ENCODE peak calls at places on chromosomes 3 and 15, in six cellular contexts. V, N, D, H, G and U are unnamed samples.

GRCh38 chr3:16923112-16923511 is 38.4 kb downstream of the PLCL2 start:
- DNase-seq in H (no peak), N (no peak), D (no peak), V (no peak), G (no peak), U (no peak)

GRCh38 chr15:79243723-79244122 is 38.8 kb upstream of the ANKRD34C start:
- DNase-seq in V (peak), G (no peak), D (no peak), N (no peak), H (no peak), U (no peak)

GRCh38 chr3:140664111-140664510 is 13.8 kb upstream of the TRIM42 start:
- DNase-seq in N (no peak), V (no peak), H (no peak), D (no peak), G (no peak), U (no peak)

GRCh38 chr3:17645074-17645698 is 97.2 kb downstream of the TBC1D5 start:
- DNase-seq in G (no peak), H (peak), N (peak), D (no peak), V (no peak), U (no peak)

GRCh38 chr3:52481819-52482521 is 13.2 kb upstream of the STAB1 start:
- DNase-seq in D (peak), N (peak), G (no peak), H (peak), V (peak), U (no peak)

GRCh38 chr3:196008387-196008786 is 73.5 kb downstream of the TFRC start:
- DNase-seq in H (no peak), N (no peak), D (no peak), G (no peak), V (no peak), U (no peak)

GRCh38 chr3:10522646-10523303 is 17.4 kb upstream of the ATP2B2 start:
- DNase-seq in D (no peak), G (no peak), V (no peak), N (no peak), H (no peak), U (no peak)

GRCh38 chr3:97990624-97991277 is 18.5 kb upstream of the RIOX2 start:
- DNase-seq in D (no peak), G (no peak), H (no peak), N (no peak), V (no peak), U (no peak)

GRCh38 chr15:78075490-78076230 is 1.9 kb downstream of the TBC1D2B start:
- DNase-seq in V (no peak), G (no peak), D (no peak), N (peak), H (peak), U (no peak)

GRCh38 chr3:67986703-67987102 is 332.3 kb upstream of the SUCLG2 start:
- DNase-seq in G (no peak), N (no peak), H (no peak), D (no peak), V (no peak), U (no peak)

GRCh38 chr15:74333662-74334061 is 33.8 kb downstream of the CYP11A1 start:
- DNase-seq in H (no peak), D (no peak), V (no peak), G (no peak), N (no peak), U (no peak)

GRCh38 chr15:44593042-44593736 is 56.2 kb downstream of the EIF3J start:
- DNase-seq in G (no peak), N (peak), D (no peak), H (no peak), V (no peak), U (no peak)

GRCh38 chr3:196220991-196221390 is 4.7 kb downstream of the SLC51A start:
- DNase-seq in H (no peak), D (no peak), G (no peak), N (no peak), V (no peak), U (no peak)

GRCh38 chr15:99682455-99682854 is 50.8 kb downstream of the LYSMD4 start:
- DNase-seq in G (no peak), D (no peak), V (no peak), H (no peak), N (peak), U (no peak)

GRCh38 chr15:47773163-47773562 is 55.9 kb downstream of the SEMA6D start:
- DNase-seq in V (no peak), G (no peak), D (no peak), H (no peak), N (no peak), U (no peak)

GRCh38 chr15:22956257-22956979 is 23.8 kb downstream of the CYFIP1 start:
- DNase-seq in V (peak), D (no peak), N (peak), H (peak), G (no peak), U (no peak)

GRCh38 chr15:90588427-90588826 is 58.7 kb downstream of the CRTC3 start:
- DNase-seq in H (no peak), G (no peak), D (no peak), V (no peak), N (peak), U (no peak)

GRCh38 chr15:29014493-29014892 is 128.7 kb downstream of the APBA2 start:
- DNase-seq in D (no peak), G (no peak), V (no peak), H (no peak), N (no peak), U (no peak)

GRCh38 chr3:23325466-23326065 is 122.4 kb downstream of the UBE2E2 start:
- DNase-seq in N (no peak), D (no peak), G (no peak), H (no peak), V (no peak), U (no peak)

GRCh38 chr3:106587581-106587980 is 718.8 kb upstream of the CBLB start:
- DNase-seq in D (no peak), N (no peak), V (no peak), G (no peak), H (no peak), U (no peak)

DNA sequence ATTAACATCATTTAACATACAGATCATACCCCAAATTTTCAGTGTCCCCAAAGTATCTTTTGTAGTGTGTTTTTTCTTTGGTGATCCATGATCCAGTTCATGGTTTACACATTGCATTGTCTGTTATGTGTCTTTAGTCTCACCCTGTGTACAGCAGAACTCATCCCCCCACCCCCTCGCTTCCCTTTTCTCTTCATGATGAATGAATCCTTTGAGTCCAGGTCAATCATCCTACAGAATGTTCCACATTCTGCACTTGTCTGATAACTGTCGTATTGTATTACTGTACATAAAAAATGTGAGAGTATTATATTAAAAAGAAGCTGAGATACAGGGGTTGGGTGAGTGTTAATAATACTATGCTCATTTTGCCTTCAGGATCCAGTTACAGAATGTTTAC is 14.6 kb upstream of the NIT2 start:
- DNase-seq in G (no peak), D (no peak), H (no peak), V (no peak), N (no peak), U (no peak)
- TF ChIP-seq CTCF in G (no peak), D (no peak), H (no peak), V (no peak), N (no peak), U (no peak)

DNA sequence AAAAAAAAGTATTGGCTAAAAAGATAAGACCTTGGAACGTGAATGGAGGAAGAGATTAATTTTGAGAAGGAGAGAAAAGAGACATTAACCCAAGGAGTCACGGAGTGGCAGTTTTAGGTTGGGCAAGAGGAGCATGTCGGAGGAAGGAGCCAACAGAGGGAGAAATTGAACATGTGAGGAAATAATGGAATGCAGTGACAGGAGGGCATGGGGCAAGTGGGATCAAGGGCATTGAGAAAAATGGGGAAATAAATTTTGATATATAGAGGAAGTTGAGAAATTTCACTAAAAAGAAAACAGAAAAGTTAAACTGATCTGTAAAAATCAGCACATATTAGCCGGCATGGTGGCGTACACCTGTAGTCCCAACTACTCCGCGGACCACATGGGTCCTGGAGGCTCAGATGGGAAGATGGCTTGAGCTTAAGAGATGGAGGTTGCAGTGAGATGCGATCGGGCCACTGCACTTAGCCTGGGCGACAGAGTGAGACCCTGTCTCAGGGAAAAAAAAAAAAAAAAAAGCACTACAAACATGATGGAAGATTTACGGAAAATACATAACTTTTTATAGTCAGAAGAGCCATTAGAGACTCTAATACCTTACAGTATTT is 1.2 kb downstream of the HAUS2 start:
- DNase-seq in V (no peak), G (no peak), D (no peak), N (no peak), H (no peak), U (no peak)
- H3K27ac ChIP-seq in V (peak), G (no peak), D (peak), N (no peak), H (no peak), U (no peak)

GRCh38 chr3:121995190-121996137 is 26.6 kb downstream of the ILDR1 start:
- DNase-seq in V (peak), H (peak), N (peak), G (no peak), D (no peak), U (peak)
- TF ChIP-seq CTCF in V (peak), H (peak), N (peak), G (no peak), D (peak), U (peak)

DNA sequence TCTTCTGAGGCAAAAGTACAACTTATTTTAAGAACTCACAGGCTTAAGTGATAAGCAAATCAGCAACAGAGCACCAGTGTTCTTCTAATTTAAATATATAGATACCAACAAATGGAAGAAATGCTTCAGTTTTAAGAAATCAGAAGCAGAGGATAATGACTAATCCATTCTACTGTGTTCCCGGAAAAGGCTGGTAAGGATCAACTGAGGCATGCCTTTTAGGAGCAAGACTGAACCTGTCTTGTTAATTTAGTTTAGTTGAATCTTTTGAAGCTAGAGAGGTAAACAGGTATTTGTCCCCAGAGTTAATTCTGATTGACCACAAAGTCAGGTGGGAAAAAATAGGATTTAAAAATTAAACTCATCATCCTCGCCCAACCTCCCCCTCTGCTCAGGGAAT is 51.8 kb downstream of the TAMM41 start:
- DNase-seq in D (no peak), N (no peak), G (no peak), H (no peak), V (no peak), U (no peak)
- H3K27ac ChIP-seq in D (no peak), N (no peak), G (no peak), H (no peak), V (no peak), U (no peak)

DNA sequence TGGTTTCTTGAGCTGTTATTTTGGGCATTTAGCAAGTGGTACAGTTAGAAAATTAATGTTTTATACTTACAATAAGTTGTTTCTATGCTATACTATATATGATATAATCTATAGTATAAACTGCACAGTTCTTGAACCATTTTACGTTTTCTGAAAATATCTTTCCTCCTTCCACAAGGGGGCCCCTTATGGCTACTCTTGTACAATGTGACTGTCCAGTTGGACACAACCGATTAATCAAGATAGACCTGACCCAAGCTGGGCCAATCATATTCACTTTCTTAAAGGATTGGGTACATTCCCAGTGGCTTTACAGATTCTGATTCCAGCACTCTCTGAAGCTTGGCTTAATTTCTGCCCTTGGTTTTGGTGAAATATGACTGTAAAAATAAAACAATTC is 953.4 kb downstream of the AGBL1 start:
- DNase-seq in H (peak), G (no peak), V (no peak), N (no peak), D (no peak), U (no peak)
- TF ChIP-seq CTCF in H (peak), G (peak), V (no peak), N (no peak), D (no peak), U (no peak)